ENCODE peak calls at places on chromosome 13, in six cellular contexts. One of them, this sample, is unnamed.

GRCh38 chr13:71607575-71607974 is 259.4 kb downstream of the DACH1 start:
- DNase-seq in trophoblast cell: no peak
- DNase-seq in mammary epithelial cell: no peak
- DNase-seq in body of pancreas: no peak
- DNase-seq in left ventricle myocardium inferior: no peak
- DNase-seq in transverse colon: no peak
- DNase-seq in this sample: no peak

GRCh38 chr13:108980237-108980636 is 350.8 kb downstream of the MYO16 start:
- DNase-seq in body of pancreas: no peak
- DNase-seq in mammary epithelial cell: no peak
- DNase-seq in transverse colon: no peak
- DNase-seq in left ventricle myocardium inferior: no peak
- DNase-seq in trophoblast cell: no peak
- DNase-seq in this sample: no peak

GRCh38 chr13:78826936-78827335 is 168.0 kb upstream of the OBI1 start:
- DNase-seq in trophoblast cell: no peak
- DNase-seq in transverse colon: no peak
- DNase-seq in body of pancreas: no peak
- DNase-seq in mammary epithelial cell: no peak
- DNase-seq in left ventricle myocardium inferior: no peak
- DNase-seq in this sample: no peak

GRCh38 chr13:108983273-108983672 is 353.9 kb downstream of the MYO16 start:
- DNase-seq in mammary epithelial cell: no peak
- DNase-seq in left ventricle myocardium inferior: no peak
- DNase-seq in trophoblast cell: no peak
- DNase-seq in transverse colon: no peak
- DNase-seq in body of pancreas: no peak
- DNase-seq in this sample: no peak

GRCh38 chr13:110371550-110372465 is 64.7 kb downstream of the COL4A2 start:
- DNase-seq in transverse colon: no peak
- DNase-seq in mammary epithelial cell: peak; percentile 52
- DNase-seq in trophoblast cell: no peak
- DNase-seq in left ventricle myocardium inferior: no peak
- DNase-seq in body of pancreas: no peak
- DNase-seq in this sample: no peak

GRCh38 chr13:103443604-103444003 is 377.4 kb upstream of the SLC10A2 start:
- DNase-seq in left ventricle myocardium inferior: no peak
- DNase-seq in body of pancreas: no peak
- DNase-seq in transverse colon: no peak
- DNase-seq in mammary epithelial cell: no peak
- DNase-seq in trophoblast cell: no peak
- DNase-seq in this sample: no peak

GRCh38 chr13:98348476-98348875 is 171.4 kb upstream of the RNF113B start:
- DNase-seq in transverse colon: no peak
- DNase-seq in trophoblast cell: no peak
- DNase-seq in mammary epithelial cell: no peak
- DNase-seq in left ventricle myocardium inferior: no peak
- DNase-seq in body of pancreas: no peak
- DNase-seq in this sample: no peak

GRCh38 chr13:69545500-69546025 is 562.1 kb upstream of the ATXN8OS start:
- DNase-seq in transverse colon: no peak
- DNase-seq in left ventricle myocardium inferior: no peak
- DNase-seq in body of pancreas: no peak
- DNase-seq in trophoblast cell: no peak
- DNase-seq in mammary epithelial cell: no peak
- DNase-seq in this sample: no peak

GRCh38 chr13:111502957-111503356 is 182.5 kb downstream of the TEX29 start:
- DNase-seq in transverse colon: no peak
- DNase-seq in left ventricle myocardium inferior: no peak
- DNase-seq in mammary epithelial cell: no peak
- DNase-seq in body of pancreas: no peak
- DNase-seq in trophoblast cell: no peak
- DNase-seq in this sample: no peak

GRCh38 chr13:25455146-25455545 is 83.4 kb downstream of the ATP8A2 start:
- DNase-seq in transverse colon: no peak
- DNase-seq in mammary epithelial cell: peak; percentile 76
- DNase-seq in left ventricle myocardium inferior: no peak
- DNase-seq in trophoblast cell: no peak
- DNase-seq in body of pancreas: no peak
- DNase-seq in this sample: no peak

GRCh38 chr13:48625396-48626076 is 28.2 kb upstream of the CYSLTR2 start:
- DNase-seq in body of pancreas: no peak
- DNase-seq in left ventricle myocardium inferior: no peak
- DNase-seq in transverse colon: no peak
- DNase-seq in mammary epithelial cell: no peak
- DNase-seq in trophoblast cell: no peak
- DNase-seq in this sample: no peak

GRCh38 chr13:93270769-93271753 is 44.5 kb downstream of the GPC6 start:
- DNase-seq in transverse colon: no peak
- DNase-seq in trophoblast cell: no peak
- DNase-seq in body of pancreas: no peak
- DNase-seq in left ventricle myocardium inferior: no peak
- DNase-seq in mammary epithelial cell: no peak
- DNase-seq in this sample: no peak

GRCh38 chr13:45500492-45501174 is 35.9 kb downstream of the COG3 start:
- DNase-seq in body of pancreas: no peak
- DNase-seq in trophoblast cell: no peak
- DNase-seq in mammary epithelial cell: peak; percentile 96
- DNase-seq in transverse colon: no peak
- DNase-seq in left ventricle myocardium inferior: no peak
- DNase-seq in this sample: no peak

GRCh38 chr13:95601216-95601615 is 43.3 kb downstream of the DZIP1 start:
- DNase-seq in trophoblast cell: no peak
- DNase-seq in mammary epithelial cell: no peak
- DNase-seq in transverse colon: no peak
- DNase-seq in left ventricle myocardium inferior: no peak
- DNase-seq in body of pancreas: no peak
- DNase-seq in this sample: no peak

GRCh38 chr13:70162141-70162540 is 53.9 kb upstream of the KLHL1 start:
- DNase-seq in trophoblast cell: no peak
- DNase-seq in transverse colon: no peak
- DNase-seq in mammary epithelial cell: no peak
- DNase-seq in body of pancreas: no peak
- DNase-seq in left ventricle myocardium inferior: no peak
- DNase-seq in this sample: no peak

GRCh38 chr13:43865892-43866291 is 13.6 kb downstream of the CCDC122 start:
- DNase-seq in left ventricle myocardium inferior: no peak
- DNase-seq in body of pancreas: no peak
- DNase-seq in mammary epithelial cell: peak; percentile 73
- DNase-seq in transverse colon: no peak
- DNase-seq in trophoblast cell: no peak
- DNase-seq in this sample: no peak

GRCh38 chr13:29465741-29466293 is 129.7 kb downstream of the SLC7A1 start:
- DNase-seq in left ventricle myocardium inferior: peak; percentile 51
- DNase-seq in body of pancreas: peak; percentile 55
- DNase-seq in transverse colon: no peak
- DNase-seq in trophoblast cell: no peak
- DNase-seq in mammary epithelial cell: peak; percentile 80
- DNase-seq in this sample: no peak

GRCh38 chr13:51643882-51644281 is 59.6 kb downstream of the WDFY2 start:
- DNase-seq in transverse colon: no peak
- DNase-seq in trophoblast cell: no peak
- DNase-seq in body of pancreas: no peak
- DNase-seq in mammary epithelial cell: peak; percentile 81
- DNase-seq in left ventricle myocardium inferior: no peak
- DNase-seq in this sample: no peak
- H3K4me3 ChIP-seq in transverse colon: no peak overlapping the region
- H3K4me3 ChIP-seq in trophoblast cell: no peak overlapping the region
- H3K4me3 ChIP-seq in body of pancreas: no peak overlapping the region
- H3K4me3 ChIP-seq in mammary epithelial cell: peak overlapping the region; percentile 23
- H3K4me3 ChIP-seq in left ventricle myocardium inferior: no peak overlapping the region
- H3K4me3 ChIP-seq in this sample: no peak overlapping the region

GRCh38 chr13:72782717-72783116 is 784 bp downstream of the PIBF1 start:
- DNase-seq in trophoblast cell: no peak
- DNase-seq in mammary epithelial cell: peak; percentile 12
- DNase-seq in body of pancreas: no peak
- DNase-seq in left ventricle myocardium inferior: no peak
- DNase-seq in transverse colon: no peak
- DNase-seq in this sample: no peak
- H3K4me1 ChIP-seq in trophoblast cell: no peaks in the 10 kb centered on the region
- H3K4me1 ChIP-seq in mammary epithelial cell: peaks cover 11% of the 10 kb centered on the region
- H3K4me1 ChIP-seq in body of pancreas: peaks cover 28% of the 10 kb centered on the region
- H3K4me1 ChIP-seq in left ventricle myocardium inferior: peaks cover 75% of the 10 kb centered on the region
- H3K4me1 ChIP-seq in transverse colon: peaks cover 32% of the 10 kb centered on the region
- H3K4me1 ChIP-seq in this sample: peaks cover 31% of the 10 kb centered on the region

DNA sequence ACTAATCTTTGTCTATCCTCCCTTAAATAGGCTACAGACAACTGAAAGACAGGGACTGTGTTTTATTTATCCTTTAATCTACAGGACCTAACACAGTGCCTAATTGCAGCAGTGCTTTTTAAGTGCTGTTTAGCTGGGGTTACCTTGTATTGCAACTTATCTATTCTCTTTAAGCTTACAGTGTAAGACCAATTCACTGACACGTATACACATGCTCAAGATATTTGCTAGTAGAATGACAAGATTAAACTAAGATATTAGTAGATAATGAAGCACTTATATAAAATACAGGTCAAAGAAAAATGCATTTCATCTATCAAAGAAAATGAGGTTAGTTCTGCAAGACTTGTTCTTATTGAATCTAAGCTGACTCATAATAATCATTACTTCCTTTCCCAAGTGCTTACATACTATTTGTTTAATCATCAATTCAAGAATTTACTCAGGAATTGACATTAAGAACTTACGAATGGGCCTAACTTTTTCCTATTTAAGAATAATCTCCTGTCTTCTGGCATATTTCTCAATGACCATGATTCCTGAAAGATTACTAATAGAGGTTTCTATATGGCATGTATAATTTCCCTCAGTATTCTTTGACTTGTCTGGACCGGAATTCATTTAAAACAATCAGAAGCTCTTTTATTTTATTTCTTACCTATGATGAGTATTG is 75.8 kb upstream of the MAB21L1 start:
- DNase-seq in transverse colon: no peak
- DNase-seq in mammary epithelial cell: peak; percentile 76
- DNase-seq in body of pancreas: no peak
- DNase-seq in left ventricle myocardium inferior: no peak
- DNase-seq in trophoblast cell: peak; percentile 3
- DNase-seq in this sample: no peak
- H3K4me3 ChIP-seq in transverse colon: no peak overlapping the region
- H3K4me3 ChIP-seq in mammary epithelial cell: no peak overlapping the region
- H3K4me3 ChIP-seq in body of pancreas: no peak overlapping the region
- H3K4me3 ChIP-seq in left ventricle myocardium inferior: no peak overlapping the region
- H3K4me3 ChIP-seq in trophoblast cell: no peak overlapping the region
- H3K4me3 ChIP-seq in this sample: no peak overlapping the region

GRCh38 chr13:27137759-27138158 is 33.9 kb downstream of the USP12 start:
- DNase-seq in body of pancreas: no peak
- DNase-seq in mammary epithelial cell: no peak
- DNase-seq in trophoblast cell: no peak
- DNase-seq in transverse colon: no peak
- DNase-seq in left ventricle myocardium inferior: peak; percentile 24
- DNase-seq in this sample: no peak
- H3K4me1 ChIP-seq in body of pancreas: peaks cover 19% of the 10 kb centered on the region
- H3K4me1 ChIP-seq in mammary epithelial cell: peaks cover 12% of the 10 kb centered on the region
- H3K4me1 ChIP-seq in trophoblast cell: no peaks in the 10 kb centered on the region
- H3K4me1 ChIP-seq in transverse colon: peaks cover 3% of the 10 kb centered on the region
- H3K4me1 ChIP-seq in left ventricle myocardium inferior: peaks cover 32% of the 10 kb centered on the region
- H3K4me1 ChIP-seq in this sample: peaks cover 20% of the 10 kb centered on the region

This sample was measured in lower lobe of right lung.